ENCODE peak calls at places on chromosomes 3 and 15, in four cellular contexts. Y is prostate gland, N is A549, D is body of pancreas. E is an unnamed sample. For H3K4me1, the result is how much of the 10 kb centered on the place peaks cover.

GRCh38 chr3:13077431-13078157 is 4.4 kb upstream of the IQSEC1 start:
- DNase-seq in Y (peak), N (no peak), D (peak), E (no peak)

GRCh38 chr3:2511356-2511755 is 412.7 kb downstream of the CNTN4 start:
- DNase-seq in Y (no peak), N (no peak), D (peak), E (no peak)

GRCh38 chr3:101200461-101200860 is 119.9 kb downstream of the IMPG2 start:
- DNase-seq in Y (no peak), N (no peak), D (no peak), E (no peak)

GRCh38 chr3:46209751-46210470 is 1.8 kb upstream of the CCR1 start:
- DNase-seq in Y (no peak), N (no peak), D (no peak), E (no peak)

GRCh38 chr3:194689493-194689901 is 3.8 kb downstream of the FAM43A start:
- DNase-seq in Y (no peak), N (no peak), D (no peak), E (no peak)

GRCh38 chr3:159991591-159991990 is 3.0 kb downstream of the IL12A start:
- DNase-seq in Y (no peak), N (no peak), D (no peak), E (no peak)

GRCh38 chr3:155704041-155704440 is 40.8 kb downstream of the PLCH1 start:
- DNase-seq in Y (no peak), N (no peak), D (peak), E (no peak)

GRCh38 chr15:93213281-93213680 is 124.3 kb upstream of the RGMA start:
- DNase-seq in Y (no peak), N (no peak), D (no peak), E (no peak)

GRCh38 chr15:69388259-69388658 is 25.9 kb upstream of the KIF23 start:
- DNase-seq in Y (no peak), N (no peak), D (no peak), E (no peak)

GRCh38 chr15:65796610-65797012 is 4.5 kb upstream of the DENND4A start:
- DNase-seq in Y (peak), N (peak), D (no peak), E (no peak)

GRCh38 chr3:12681586-12682371 is 17.9 kb upstream of the RAF1 start:
- DNase-seq in Y (no peak), N (no peak), D (peak), E (no peak)

GRCh38 chr15:34109775-34110663 is 8.1 kb downstream of the PGBD4 start:
- DNase-seq in Y (no peak), N (peak), D (no peak), E (no peak)

GRCh38 chr3:33433843-33434242 is 6.4 kb downstream of the UBP1 start:
- DNase-seq in Y (no peak), N (no peak), D (no peak), E (no peak)

GRCh38 chr3:172096881-172097420 is 57.6 kb downstream of the FNDC3B start:
- DNase-seq in Y (no peak), N (peak), D (peak), E (no peak)

GRCh38 chr3:63724987-63725386 is 72.5 kb downstream of the SNTN start:
- DNase-seq in Y (no peak), N (peak), D (peak), E (no peak)

GRCh38 chr3:11007534-11007933 is 15.0 kb downstream of the SLC6A1 start:
- DNase-seq in Y (no peak), N (no peak), D (no peak), E (no peak)

GRCh38 chr3:125644036-125645025 is 49.0 kb upstream of the OSBPL11 start:
- DNase-seq in Y (no peak), N (no peak), D (peak), E (peak)

GRCh38 chr15:98853161-98853560 is 154.4 kb downstream of the PGPEP1L start:
- DNase-seq in Y (peak), N (peak), D (peak), E (peak)

GRCh38 chr3:39362812-39363211 is 20.4 kb upstream of the SLC25A38 start:
- DNase-seq in Y (no peak), N (no peak), D (no peak), E (no peak)

GRCh38 chr15:70362350-70362749 is 264.6 kb upstream of the TLE3 start:
- DNase-seq in Y (no peak), N (no peak), D (no peak), E (no peak)

GRCh38 chr3:74501001-74501400 is 113.5 kb downstream of the CNTN3 start:
- DNase-seq in Y (no peak), N (no peak), D (no peak), E (no peak)

GRCh38 chr15:40852529-40852928 is 8.7 kb downstream of the SPINT1 start:
- DNase-seq in Y (no peak), N (no peak), D (no peak), E (peak)

GRCh38 chr15:66151809-66152208 is 101.7 kb downstream of the MEGF11 start:
- DNase-seq in Y (no peak), N (no peak), D (no peak), E (peak)

GRCh38 chr3:178067721-178068120 is 468.5 kb upstream of the KCNMB2 start:
- DNase-seq in Y (no peak), N (no peak), D (no peak), E (no peak)

GRCh38 chr3:122890077-122890484 is 95.2 kb downstream of the SLC49A4 start:
- DNase-seq in Y (peak), N (no peak), D (peak), E (peak)

GRCh38 chr3:127183931-127184869 is 8.7 kb upstream of the PRR23E start:
- DNase-seq in Y (no peak), N (no peak), D (no peak), E (no peak)

GRCh38 chr3:190560284-190560895 is 46.5 kb downstream of the IL1RAP start:
- DNase-seq in Y (no peak), N (no peak), D (no peak), E (no peak)

GRCh38 chr15:23648920-23649515 is 1.4 kb upstream of the MAGEL2 start:
- DNase-seq in Y (peak), N (peak), D (peak), E (peak)

GRCh38 chr15:63107895-63108546 is 13.6 kb upstream of the LACTB start:
- DNase-seq in Y (no peak), N (peak), D (peak), E (peak)

GRCh38 chr15:79434361-79434760 is 2.2 kb downstream of the MINAR1 start:
- DNase-seq in Y (no peak), N (no peak), D (no peak), E (no peak)

GRCh38 chr3:46483799-46484198 is 14.0 kb upstream of the RTP3 start:
- DNase-seq in Y (no peak), N (no peak), D (no peak), E (no peak)

GRCh38 chr15:99440029-99440428 is 125.8 kb upstream of the MEF2A start:
- DNase-seq in Y (peak), N (no peak), D (no peak), E (no peak)

GRCh38 chr15:82875411-82876003 is 66.1 kb downstream of the WHAMM start:
- DNase-seq in Y (no peak), N (no peak), D (no peak), E (no peak)

GRCh38 chr3:45412731-45413130 is 24.4 kb downstream of the LARS2 start:
- DNase-seq in Y (no peak), N (no peak), D (no peak), E (no peak)

GRCh38 chr3:103937094-103937493 is 1429.6 kb upstream of the ALCAM start:
- DNase-seq in Y (no peak), N (no peak), D (no peak), E (no peak)

GRCh38 chr15:49865925-49866757 is 245.3 kb downstream of the DTWD1 start:
- DNase-seq in Y (no peak), N (peak), D (no peak), E (no peak)

GRCh38 chr15:91219203-91219602 is 119.1 kb downstream of the SV2B start:
- DNase-seq in Y (no peak), N (no peak), D (no peak), E (no peak)

GRCh38 chr15:85756411-85757072 is 38.2 kb downstream of the KLHL25 start:
- DNase-seq in Y (no peak), N (no peak), D (no peak), E (no peak)

GRCh38 chr15:84817461-84818081 is 415 bp downstream of the ALPK3 start:
- DNase-seq in Y (no peak), N (no peak), D (no peak), E (no peak)

GRCh38 chr15:88702983-88703382 is 64.2 kb downstream of the ISG20 start:
- DNase-seq in Y (no peak), N (no peak), D (no peak), E (no peak)

GRCh38 chr3:23895181-23895580 is 21.6 kb downstream of the NKIRAS1 start:
- DNase-seq in Y (no peak), N (no peak), D (no peak), E (no peak)

GRCh38 chr3:23904545-23904944 is 12.2 kb downstream of the NKIRAS1 start:
- DNase-seq in Y (no peak), N (no peak), D (no peak), E (no peak)

DNA sequence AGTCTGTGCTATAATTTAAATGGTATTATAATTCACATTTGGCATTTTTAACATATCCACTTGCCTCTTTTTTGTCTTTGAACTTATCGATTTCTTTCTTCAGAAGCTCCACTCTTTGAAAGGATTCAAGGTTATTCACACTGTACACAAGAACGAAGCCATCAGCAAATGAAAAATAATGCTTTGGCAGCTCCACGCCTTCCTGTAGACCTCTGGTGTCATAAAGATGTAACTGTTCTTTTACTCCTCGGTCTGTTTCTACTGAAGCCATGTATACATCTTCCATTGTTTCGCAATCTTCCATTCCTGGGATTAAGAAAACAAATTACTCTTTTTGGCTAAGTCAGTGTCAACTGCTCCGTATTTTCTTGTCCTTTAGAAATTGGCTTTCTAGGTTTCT is 16.0 kb downstream of the NKIRAS1 start:
- DNase-seq in Y (no peak), N (peak), D (no peak), E (no peak)
- TF ChIP-seq CTCF in Y (no peak), N (no peak), D (no peak), E (no peak)

DNA sequence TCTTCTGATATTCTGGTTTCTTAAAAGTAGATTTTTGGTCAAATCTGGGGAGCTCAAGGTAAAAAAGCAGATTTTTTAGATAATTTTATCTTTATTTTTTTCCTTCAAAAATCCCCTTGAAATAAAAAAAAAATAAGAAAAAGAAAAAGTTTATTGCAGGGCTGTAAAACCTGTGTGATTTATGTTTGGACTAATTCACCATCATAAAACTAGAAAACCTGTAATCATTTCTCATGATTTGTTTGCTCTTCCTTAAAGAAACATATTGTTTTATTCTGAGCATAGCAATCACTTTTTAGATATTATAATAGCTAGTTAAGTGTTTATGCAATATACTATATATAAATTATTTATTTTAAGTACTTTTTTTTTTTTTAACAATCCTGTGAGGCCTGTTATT is 68.0 kb downstream of the NEO1 start:
- DNase-seq in Y (no peak), N (no peak), D (no peak), E (no peak)
- TF ChIP-seq POLR2A in Y (no peak), N (no peak), D (no peak), E (no peak)

DNA sequence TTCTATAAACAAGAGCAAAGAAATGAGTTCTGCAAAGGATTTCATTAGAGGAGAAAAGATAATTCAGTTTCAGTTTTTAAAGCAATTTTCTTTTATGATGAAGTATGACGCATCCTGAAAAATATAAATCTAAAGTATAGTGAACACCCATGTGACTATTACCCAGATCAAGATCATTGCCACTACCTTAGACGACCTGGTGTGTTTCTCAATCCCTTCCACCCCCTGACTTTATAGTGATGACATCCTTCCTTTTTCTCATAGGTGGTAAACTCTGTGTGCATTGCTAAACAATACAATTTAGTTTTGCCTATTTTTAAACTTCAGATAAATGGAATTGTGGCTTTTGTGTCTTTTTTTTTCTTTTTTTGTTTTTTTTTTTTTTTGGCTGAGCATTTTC is 8.4 kb downstream of the STT3B start:
- DNase-seq in Y (no peak), N (no peak), D (no peak), E (no peak)
- H3K4me1 ChIP-seq in Y (under half), N (half or more), D (half or more), E (half or more)

DNA sequence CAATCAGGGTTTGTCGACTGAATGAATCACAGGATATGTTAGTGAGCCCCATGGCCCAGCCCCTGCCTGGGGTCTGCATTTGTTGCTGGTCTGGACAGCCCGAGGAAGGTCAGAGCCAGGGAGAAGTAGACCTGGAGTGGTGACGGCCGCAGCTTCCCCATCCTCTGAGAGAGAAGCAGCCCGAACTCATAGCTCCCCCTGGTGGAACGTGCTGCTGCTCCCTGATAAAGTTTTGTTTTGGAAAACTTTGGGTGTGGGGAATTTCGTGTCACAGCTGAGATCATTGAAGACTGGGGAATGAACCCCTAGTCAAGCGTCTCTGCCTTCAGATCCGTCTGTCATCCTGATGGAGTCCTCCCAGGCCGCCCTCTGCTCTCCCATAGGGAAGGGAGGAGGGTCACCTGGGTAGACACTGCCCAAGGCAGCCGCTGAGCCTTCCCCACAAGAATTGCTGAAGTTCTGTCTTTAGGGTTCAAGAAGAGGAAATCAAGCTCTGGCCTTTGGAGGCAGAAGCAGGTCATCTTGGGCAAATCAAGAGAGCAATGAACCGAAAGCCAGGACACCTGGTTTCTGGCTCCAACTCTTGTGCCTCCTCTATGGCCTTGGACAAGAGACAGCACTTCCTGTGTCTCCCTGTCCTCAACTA is 60.5 kb downstream of the GLDN start:
- DNase-seq in Y (no peak), N (peak), D (peak), E (peak)
- TF ChIP-seq CTCF in Y (no peak), N (peak), D (peak), E (peak)

GRCh38 chr15:73994912-73995622 is 551 bp downstream of the PML start:
- DNase-seq in Y (peak), N (no peak), D (no peak), E (peak)
- TF ChIP-seq POLR2A in Y (no peak), N (no peak), D (no peak), E (no peak)